ENCODE peak calls at places on chromosomes 16 and 17, in ten cellular contexts. H is tibial artery, Q is sigmoid colon, L is left lung, E is IMR-90, R is iPS DF 6.9, F is H9, X is cardiac muscle cell, K is WERI-Rb-1, P is uterus. Y is an unnamed sample.

GRCh38 chr16:86798247-86799041 is 220.1 kb downstream of the FOXL1 start:
- DNase-seq in E (no peak), L (no peak), R (no peak), K (no peak), F (no peak), P (no peak), H (no peak), Q (peak; percentile 4), X (no peak), Y (no peak)

GRCh38 chr17:75490953-75491649 is 24.2 kb downstream of the CASKIN2 start:
- DNase-seq in E (no peak), Q (no peak), F (no peak), X (no peak), K (no peak), P (no peak), R (no peak), L (peak; percentile 67), H (no peak), Y (no peak)

GRCh38 chr17:14308965-14309879 is 8.3 kb downstream of the HS3ST3B1 start:
- DNase-seq in P (peak; percentile 87), Q (peak; percentile 86), R (peak; percentile 93), X (peak; percentile 97), H (peak; percentile 77), E (peak; percentile 89), K (peak; percentile 99), F (peak; percentile 100), L (peak; percentile 96), Y (peak; percentile 100)

GRCh38 chr16:89693931-89694783 is 7.3 kb downstream of the SPATA2L start:
- DNase-seq in L (no peak), X (no peak), F (no peak), P (no peak), R (no peak), K (no peak), H (no peak), Q (peak; percentile 61), E (no peak), Y (no peak)

GRCh38 chr17:2056221-2057129 is 1.6 kb downstream of the HIC1 start:
- DNase-seq in R (no peak), E (peak; percentile 64), Q (peak; percentile 75), H (no peak), P (no peak), X (peak; percentile 73), L (peak; percentile 92), K (no peak), F (peak; percentile 81), Y (peak; percentile 88)

GRCh38 chr17:9522074-9522473 is 53.5 kb downstream of the STX8 start:
- DNase-seq in X (peak; percentile 75), E (peak; percentile 62), F (no peak), Q (no peak), P (no peak), K (peak; percentile 25), H (no peak), R (no peak), L (no peak), Y (peak; percentile 68)

GRCh38 chr17:63975541-63976092 is 2.9 kb upstream of the SCN4A start:
- DNase-seq in R (no peak), E (no peak), H (no peak), K (no peak), L (no peak), X (no peak), Q (no peak), P (no peak), F (no peak), Y (no peak)

GRCh38 chr16:53414381-53414780 is 19.9 kb upstream of the RBL2 start:
- DNase-seq in L (peak; percentile 72), F (no peak), E (no peak), H (no peak), Q (no peak), R (no peak), X (no peak), K (no peak), P (no peak), Y (no peak)

GRCh38 chr16:30875881-30876791 is 17.7 kb downstream of the BCL7C start:
- DNase-seq in X (peak; percentile 24), R (no peak), F (no peak), E (peak; percentile 26), P (no peak), Q (no peak), H (no peak), L (no peak), K (no peak), Y (no peak)

GRCh38 chr16:13005836-13006235 is 104.4 kb downstream of the SHISA9 start:
- DNase-seq in R (no peak), K (no peak), P (no peak), F (no peak), H (no peak), E (no peak), L (no peak), X (no peak), Q (no peak), Y (no peak)

GRCh38 chr17:56595831-56596740 is 2.6 kb downstream of the NOG start:
- DNase-seq in L (no peak), K (no peak), P (no peak), Q (no peak), X (no peak), H (no peak), F (peak; percentile 89), E (peak; percentile 10), R (no peak), Y (peak; percentile 92)

DNA sequence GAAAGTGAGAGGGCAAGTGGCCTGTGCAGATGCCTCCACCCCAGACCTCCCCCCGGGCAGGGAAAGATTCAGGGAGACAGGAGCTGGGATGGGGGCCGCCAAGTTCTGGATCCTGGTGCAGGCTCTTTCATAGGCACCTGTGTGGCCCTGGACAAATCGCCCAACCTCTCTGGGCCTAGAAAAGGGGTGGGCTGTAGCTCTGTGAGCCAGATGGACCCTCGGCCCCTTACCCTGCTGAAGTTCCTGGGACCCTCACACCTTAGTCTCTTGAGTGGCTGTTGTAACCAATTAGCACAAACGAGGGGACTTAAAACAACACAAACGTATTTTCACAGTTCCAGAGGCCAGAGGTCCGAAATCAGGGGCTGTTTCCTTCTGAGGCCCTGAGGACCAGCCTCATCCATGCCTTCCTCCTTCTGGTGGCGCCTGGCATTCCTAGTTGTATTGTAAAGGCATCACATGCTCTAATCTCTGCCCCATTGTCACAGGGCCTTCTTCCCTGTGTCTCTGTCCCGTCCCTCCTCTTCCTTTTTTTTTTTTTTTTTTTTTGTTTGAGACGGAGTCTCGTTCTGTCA is 352.6 kb downstream of the SEC14L1 start:
- DNase-seq in R (no peak), K (peak; percentile 12), L (no peak), Q (peak; percentile 65), H (peak; percentile 56), P (no peak), F (no peak), E (no peak), X (no peak), Y (peak; percentile 37)
- H3K27ac ChIP-seq in R (no peak overlapping the region), K (peak overlapping the region; percentile 13), L (no peak overlapping the region), Q (peak overlapping the region; percentile 76), H (no peak overlapping the region), P (no peak overlapping the region), F (no peak overlapping the region), E (no peak overlapping the region), X (no peak overlapping the region), Y (no peak overlapping the region)

DNA sequence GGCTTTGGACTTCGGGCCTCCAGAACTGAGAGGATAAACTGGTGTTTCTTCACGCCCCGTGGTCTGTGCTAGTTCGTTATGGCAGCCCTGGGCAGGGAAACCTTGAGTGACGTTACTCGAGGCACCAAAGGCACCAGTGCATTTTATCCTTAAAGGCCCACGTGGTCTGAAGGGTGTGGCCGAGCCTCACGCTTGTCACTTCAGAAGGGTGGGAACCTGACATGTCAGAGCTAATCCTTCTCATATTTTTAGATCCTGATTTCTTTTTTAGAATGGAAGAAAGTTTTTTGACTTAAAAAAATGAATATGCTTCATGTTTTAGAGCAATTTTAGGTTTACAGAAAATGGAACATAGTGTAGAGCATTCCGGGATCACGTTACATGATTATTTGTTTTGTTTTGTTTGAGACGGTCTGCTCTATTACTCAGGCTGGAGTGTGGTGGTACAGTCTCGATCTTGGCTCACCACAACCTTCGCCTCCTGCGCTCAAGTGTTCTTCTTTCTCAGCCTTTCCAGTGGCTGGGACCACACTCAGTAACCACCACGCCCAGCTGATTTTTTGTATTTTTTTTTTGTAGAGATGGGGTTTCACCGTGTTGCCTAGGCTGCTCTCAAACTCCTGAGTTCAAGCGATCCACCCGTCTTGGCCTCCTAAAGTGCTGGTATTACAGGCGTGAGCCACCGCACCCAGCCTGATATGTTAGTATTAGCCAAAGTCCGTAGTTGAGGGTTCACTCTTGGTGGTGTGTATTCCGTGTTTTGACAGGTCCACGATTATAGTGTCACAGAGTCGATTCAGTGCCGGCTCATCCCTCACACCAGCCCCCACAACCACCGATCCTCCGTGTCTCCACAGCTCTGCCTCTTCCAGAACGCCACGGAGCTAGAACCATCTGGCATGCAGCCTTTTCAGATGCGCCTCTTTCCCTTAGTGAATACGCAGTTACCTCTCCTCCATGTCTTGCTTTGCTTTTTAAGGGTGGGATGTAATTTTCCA is 47.9 kb downstream of the RAB11FIP3 start:
- DNase-seq in L (no peak), P (no peak), X (no peak), R (no peak), F (no peak), E (peak; percentile 19), H (no peak), Q (no peak), K (no peak), Y (no peak)
- H3K27ac ChIP-seq in L (no peak overlapping the region), P (no peak overlapping the region), X (no peak overlapping the region), R (no peak overlapping the region), F (no peak overlapping the region), E (no peak overlapping the region), H (no peak overlapping the region), Q (no peak overlapping the region), K (no peak overlapping the region), Y (no peak overlapping the region)

GRCh38 chr16:19715566-19715965 is 2.5 kb downstream of the KNOP1 start:
- DNase-seq in F (no peak), E (no peak), L (no peak), K (no peak), P (no peak), Q (peak; percentile 42), X (no peak), R (no peak), H (no peak), Y (no peak)

GRCh38 chr16:19717781-19718623 is at the start of the genes IQCK and KNOP1:
- DNase-seq in E (peak; percentile 87), K (peak; percentile 90), F (peak; percentile 91), Q (peak; percentile 96), P (peak; percentile 91), L (peak; percentile 95), X (peak; percentile 94), H (peak; percentile 94), R (peak; percentile 83), Y (peak; percentile 95)

GRCh38 chr16:19716183-19716582 is 1.8 kb downstream of the KNOP1 start:
- DNase-seq in R (no peak), Q (no peak), P (no peak), F (no peak), E (no peak), H (no peak), L (no peak), K (no peak), X (no peak), Y (no peak)

GRCh38 chr16:19717319-19717718 is 708 bp downstream of the KNOP1 start:
- DNase-seq in H (no peak), R (no peak), X (no peak), F (no peak), P (no peak), Q (peak; percentile 18), K (peak; percentile 17), E (peak; percentile 8), L (no peak), Y (no peak)

GRCh38 chr16:19718624-19718965 is 524 bp downstream of the IQCK start:
- DNase-seq in Q (no peak), R (no peak), E (peak; percentile 9), K (no peak), F (no peak), X (no peak), P (no peak), L (no peak), H (no peak), Y (no peak)
- H3K27ac ChIP-seq in Q (peak overlapping the region; percentile 70), R (no peak overlapping the region), E (peak overlapping the region; percentile 86), K (peak overlapping the region; percentile 92), F (no peak overlapping the region), X (peak overlapping the region; percentile 51), P (peak overlapping the region; percentile 84), L (peak overlapping the region; percentile 80), H (peak overlapping the region; percentile 79), Y (peak overlapping the region; percentile 71)

GRCh38 chr16:11259288-11259621 is 3.3 kb upstream of the SOCS1 start:
- DNase-seq in K (no peak), X (no peak), R (no peak), H (no peak), E (no peak), F (no peak), P (no peak), Q (no peak), L (no peak), Y (no peak)
- H3K27ac ChIP-seq in K (no peak overlapping the region), X (no peak overlapping the region), R (no peak overlapping the region), H (peak overlapping the region; percentile 53), E (no peak overlapping the region), F (no peak overlapping the region), P (no peak overlapping the region), Q (no peak overlapping the region), L (peak overlapping the region; percentile 26), Y (no peak overlapping the region)